ENCODE peak calls at places on chromosomes 3 and 15, in eight cellular contexts. One of them, this sample, is unnamed.

GRCh38 chr3:141126661-141127343 is 75.7 kb downstream of the SPSB4 start:
- DNase-seq in fibroblast of the aortic adventitia: no peak
- DNase-seq in transverse colon: no peak
- DNase-seq in dorsolateral prefrontal cortex: no peak
- DNase-seq in AG09309: no peak
- DNase-seq in lung: peak; percentile 22
- DNase-seq in foreskin fibroblast: no peak
- DNase-seq in MM.1S: no peak
- DNase-seq in this sample: no peak

GRCh38 chr3:101466465-101467309 is 46.3 kb downstream of the SENP7 start:
- DNase-seq in dorsolateral prefrontal cortex: no peak
- DNase-seq in lung: no peak
- DNase-seq in fibroblast of the aortic adventitia: no peak
- DNase-seq in transverse colon: peak; percentile 24
- DNase-seq in MM.1S: no peak
- DNase-seq in foreskin fibroblast: no peak
- DNase-seq in AG09309: no peak
- DNase-seq in this sample: no peak

GRCh38 chr15:52224211-52224610 is 33.0 kb upstream of the GNB5 start:
- DNase-seq in AG09309: no peak
- DNase-seq in transverse colon: no peak
- DNase-seq in dorsolateral prefrontal cortex: no peak
- DNase-seq in lung: no peak
- DNase-seq in MM.1S: no peak
- DNase-seq in foreskin fibroblast: no peak
- DNase-seq in fibroblast of the aortic adventitia: no peak
- DNase-seq in this sample: no peak

GRCh38 chr3:137304313-137305056 is 346.7 kb downstream of the IL20RB start:
- DNase-seq in MM.1S: no peak
- DNase-seq in foreskin fibroblast: no peak
- DNase-seq in transverse colon: no peak
- DNase-seq in dorsolateral prefrontal cortex: no peak
- DNase-seq in AG09309: no peak
- DNase-seq in lung: no peak
- DNase-seq in fibroblast of the aortic adventitia: no peak
- DNase-seq in this sample: no peak

GRCh38 chr15:35665855-35666536 is 120.0 kb upstream of the DPH6 start:
- DNase-seq in AG09309: no peak
- DNase-seq in lung: no peak
- DNase-seq in fibroblast of the aortic adventitia: peak; percentile 38
- DNase-seq in dorsolateral prefrontal cortex: no peak
- DNase-seq in MM.1S: no peak
- DNase-seq in transverse colon: no peak
- DNase-seq in foreskin fibroblast: no peak
- DNase-seq in this sample: no peak

GRCh38 chr3:160400048-160400630 is 689 bp downstream of the SMC4 start:
- DNase-seq in MM.1S: peak; percentile 57
- DNase-seq in AG09309: no peak
- DNase-seq in fibroblast of the aortic adventitia: peak; percentile 69
- DNase-seq in dorsolateral prefrontal cortex: no peak
- DNase-seq in transverse colon: peak; percentile 48
- DNase-seq in lung: peak; percentile 52
- DNase-seq in foreskin fibroblast: peak; percentile 73
- DNase-seq in this sample: no peak

GRCh38 chr3:155963557-155963956 is 93.1 kb downstream of the GMPS start:
- DNase-seq in fibroblast of the aortic adventitia: peak; percentile 58
- DNase-seq in MM.1S: no peak
- DNase-seq in lung: no peak
- DNase-seq in transverse colon: no peak
- DNase-seq in dorsolateral prefrontal cortex: no peak
- DNase-seq in AG09309: no peak
- DNase-seq in foreskin fibroblast: peak; percentile 20
- DNase-seq in this sample: no peak

GRCh38 chr3:193342551-193342950 is 36.0 kb downstream of the ATP13A5 start:
- DNase-seq in lung: no peak
- DNase-seq in MM.1S: no peak
- DNase-seq in AG09309: no peak
- DNase-seq in dorsolateral prefrontal cortex: no peak
- DNase-seq in foreskin fibroblast: no peak
- DNase-seq in fibroblast of the aortic adventitia: no peak
- DNase-seq in transverse colon: no peak
- DNase-seq in this sample: no peak

GRCh38 chr15:41416742-41417417 is at the start of gene RTF1:
- DNase-seq in dorsolateral prefrontal cortex: peak; percentile 91
- DNase-seq in transverse colon: peak; percentile 97
- DNase-seq in fibroblast of the aortic adventitia: peak; percentile 81
- DNase-seq in MM.1S: peak; percentile 93
- DNase-seq in AG09309: peak; percentile 40
- DNase-seq in lung: peak; percentile 92
- DNase-seq in foreskin fibroblast: peak; percentile 97
- DNase-seq in this sample: peak; percentile 32

GRCh38 chr15:90001683-90002427 is 731 bp downstream of the ZNF710 start:
- DNase-seq in AG09309: no peak
- DNase-seq in foreskin fibroblast: peak; percentile 75
- DNase-seq in fibroblast of the aortic adventitia: peak; percentile 67
- DNase-seq in MM.1S: peak; percentile 74
- DNase-seq in dorsolateral prefrontal cortex: no peak
- DNase-seq in transverse colon: peak; percentile 80
- DNase-seq in lung: peak; percentile 59
- DNase-seq in this sample: no peak

GRCh38 chr3:186931487-186932280 is 1.4 kb downstream of the ST6GAL1 start:
- DNase-seq in foreskin fibroblast: peak; percentile 70
- DNase-seq in AG09309: no peak
- DNase-seq in transverse colon: peak; percentile 64
- DNase-seq in dorsolateral prefrontal cortex: peak; percentile 61
- DNase-seq in lung: peak; percentile 73
- DNase-seq in MM.1S: peak; percentile 66
- DNase-seq in fibroblast of the aortic adventitia: peak; percentile 32
- DNase-seq in this sample: no peak

GRCh38 chr15:45522179-45522930 is at the start of gene SLC30A4:
- DNase-seq in fibroblast of the aortic adventitia: peak; percentile 51
- DNase-seq in MM.1S: peak; percentile 69
- DNase-seq in dorsolateral prefrontal cortex: peak; percentile 65
- DNase-seq in transverse colon: peak; percentile 83
- DNase-seq in lung: peak; percentile 56
- DNase-seq in AG09309: no peak
- DNase-seq in foreskin fibroblast: peak; percentile 85
- DNase-seq in this sample: no peak

GRCh38 chr3:57691411-57692133 is 1.3 kb downstream of the DENND6A start:
- DNase-seq in fibroblast of the aortic adventitia: peak; percentile 38
- DNase-seq in lung: no peak
- DNase-seq in AG09309: no peak
- DNase-seq in dorsolateral prefrontal cortex: no peak
- DNase-seq in foreskin fibroblast: no peak
- DNase-seq in MM.1S: no peak
- DNase-seq in transverse colon: no peak
- DNase-seq in this sample: no peak

DNA sequence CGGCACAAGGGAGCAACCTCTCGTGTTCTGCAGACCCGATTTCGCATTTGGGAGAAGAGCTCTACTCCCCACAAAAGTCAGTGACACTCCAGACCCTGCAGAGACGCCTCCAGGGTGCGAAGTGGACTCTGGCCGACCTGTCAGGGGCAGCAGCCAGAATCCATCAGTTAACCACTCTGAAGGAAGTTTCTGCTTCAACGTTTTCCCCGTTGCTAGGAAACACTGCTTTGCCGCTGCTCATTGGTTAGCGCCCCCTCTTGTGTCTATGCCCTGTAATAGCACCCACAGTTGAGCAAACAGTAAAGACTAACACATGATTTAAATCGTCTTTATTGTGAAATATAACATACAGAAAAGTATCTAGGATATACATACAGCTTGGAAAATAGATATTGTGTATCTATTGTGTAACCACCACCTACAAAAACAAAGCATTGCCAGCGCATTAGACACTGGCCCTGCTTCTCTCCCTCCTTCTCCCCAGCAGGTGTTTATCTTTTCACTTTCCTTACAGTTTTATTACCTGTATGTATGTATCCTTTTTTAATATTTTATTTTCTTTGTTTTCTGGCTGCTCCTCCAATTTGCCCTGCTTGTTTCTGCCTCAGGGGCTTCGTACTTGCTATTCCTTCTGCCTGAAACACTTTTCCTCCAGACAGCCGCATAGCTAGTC is 38.9 kb downstream of the TMEM40 start:
- DNase-seq in lung: peak; percentile 85
- DNase-seq in transverse colon: peak; percentile 78
- DNase-seq in foreskin fibroblast: peak; percentile 91
- DNase-seq in MM.1S: peak; percentile 82
- DNase-seq in fibroblast of the aortic adventitia: peak; percentile 85
- DNase-seq in dorsolateral prefrontal cortex: peak; percentile 51
- DNase-seq in AG09309: peak; percentile 49
- DNase-seq in this sample: peak; percentile 77
- H3K4me3 ChIP-seq in lung: no peak overlapping the region
- H3K4me3 ChIP-seq in transverse colon: no peak overlapping the region
- H3K4me3 ChIP-seq in foreskin fibroblast: peak overlapping the region; percentile 64
- H3K4me3 ChIP-seq in MM.1S: peak overlapping the region; percentile 22
- H3K4me3 ChIP-seq in fibroblast of the aortic adventitia: peak overlapping the region; percentile 60
- H3K4me3 ChIP-seq in dorsolateral prefrontal cortex: peak overlapping the region; percentile 37
- H3K4me3 ChIP-seq in AG09309: peak overlapping the region; percentile 28
- H3K4me3 ChIP-seq in this sample: no peak overlapping the region

DNA sequence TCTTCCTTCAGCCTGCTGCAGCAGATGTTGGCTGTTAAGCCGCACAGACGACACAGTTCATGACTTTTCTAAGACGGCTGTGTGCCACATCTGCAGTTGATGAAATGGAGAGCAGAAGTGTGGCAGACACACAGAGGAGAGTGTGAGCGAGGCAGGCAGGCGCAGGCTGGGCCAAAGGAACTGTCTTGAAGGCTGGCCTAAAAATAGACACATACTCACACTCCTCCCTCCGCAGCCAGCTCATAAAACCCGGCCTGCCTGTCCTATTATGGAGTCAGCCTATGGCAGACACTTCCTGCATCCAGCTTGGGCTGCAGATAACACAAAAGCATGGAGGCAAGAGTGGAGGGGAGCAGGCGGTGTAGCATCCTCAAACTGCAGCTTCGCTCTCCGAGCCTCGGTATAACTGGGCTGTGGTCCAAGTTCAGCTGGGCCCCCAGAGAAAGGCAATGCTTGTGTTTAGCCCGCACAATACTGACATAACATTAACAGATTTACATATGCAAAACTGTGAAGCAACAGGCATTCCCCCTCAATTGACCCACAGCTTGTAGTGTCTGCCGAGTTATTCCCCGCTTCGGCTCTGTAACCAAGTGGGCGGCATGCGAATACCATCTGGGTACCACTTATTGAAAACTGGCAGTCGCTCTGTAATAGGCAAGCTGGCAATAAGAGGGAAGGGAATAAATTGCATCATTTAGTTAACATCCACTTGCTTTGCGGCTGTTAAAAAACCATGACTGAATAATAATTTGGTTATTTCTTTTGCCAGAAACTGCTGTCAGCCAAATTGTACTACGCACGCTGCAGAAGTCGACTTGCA is 40.8 kb downstream of the FOXP1 start:
- DNase-seq in dorsolateral prefrontal cortex: peak; percentile 80
- DNase-seq in fibroblast of the aortic adventitia: peak; percentile 96
- DNase-seq in MM.1S: no peak
- DNase-seq in foreskin fibroblast: peak; percentile 97
- DNase-seq in AG09309: peak; percentile 94
- DNase-seq in transverse colon: peak; percentile 85
- DNase-seq in lung: peak; percentile 60
- DNase-seq in this sample: peak; percentile 47
- TF ChIP-seq CTCF in dorsolateral prefrontal cortex: no peak
- TF ChIP-seq CTCF in fibroblast of the aortic adventitia: no peak
- TF ChIP-seq CTCF in MM.1S: no peak
- TF ChIP-seq CTCF in foreskin fibroblast: no peak
- TF ChIP-seq CTCF in AG09309: no peak
- TF ChIP-seq CTCF in transverse colon: no peak
- TF ChIP-seq CTCF in lung: no peak
- TF ChIP-seq CTCF in this sample: no peak

DNA sequence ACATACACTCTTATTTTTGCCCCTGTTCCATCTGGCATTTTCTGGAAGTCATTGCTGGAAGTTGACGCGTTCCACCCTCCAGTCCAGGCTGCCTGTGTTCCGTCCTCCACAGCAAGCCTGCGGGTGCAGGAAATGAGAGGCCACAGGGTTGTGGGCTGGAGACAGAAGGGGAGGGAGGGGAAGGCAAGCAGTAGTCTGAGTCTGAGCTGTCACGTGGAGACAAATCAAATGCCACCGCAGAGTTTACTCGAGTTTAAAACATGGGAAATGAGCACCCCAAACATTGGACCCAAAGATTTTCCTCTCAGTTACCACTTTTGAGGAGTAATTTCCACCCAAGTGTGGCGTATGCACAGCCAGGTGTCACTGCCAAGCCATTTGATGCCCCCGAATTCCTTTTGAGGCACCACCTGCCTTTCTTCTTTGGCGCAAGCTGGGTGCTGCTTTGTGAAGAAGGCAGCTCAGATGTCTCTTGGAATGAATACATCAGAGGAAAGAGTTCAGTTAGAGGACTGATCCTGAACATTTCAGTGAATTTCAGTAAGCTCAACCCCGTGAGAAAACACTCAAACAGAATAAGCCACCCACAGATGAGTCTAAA is 204.0 kb downstream of the UACA start:
- DNase-seq in transverse colon: peak; percentile 51
- DNase-seq in foreskin fibroblast: peak; percentile 52
- DNase-seq in MM.1S: no peak
- DNase-seq in fibroblast of the aortic adventitia: peak; percentile 15
- DNase-seq in lung: peak; percentile 33
- DNase-seq in AG09309: no peak
- DNase-seq in dorsolateral prefrontal cortex: no peak
- DNase-seq in this sample: no peak
- H3K4me3 ChIP-seq in transverse colon: no peak overlapping the region
- H3K4me3 ChIP-seq in foreskin fibroblast: no peak overlapping the region
- H3K4me3 ChIP-seq in MM.1S: no peak overlapping the region
- H3K4me3 ChIP-seq in fibroblast of the aortic adventitia: no peak overlapping the region
- H3K4me3 ChIP-seq in lung: no peak overlapping the region
- H3K4me3 ChIP-seq in AG09309: no peak overlapping the region
- H3K4me3 ChIP-seq in dorsolateral prefrontal cortex: no peak overlapping the region
- H3K4me3 ChIP-seq in this sample: no peak overlapping the region

DNA sequence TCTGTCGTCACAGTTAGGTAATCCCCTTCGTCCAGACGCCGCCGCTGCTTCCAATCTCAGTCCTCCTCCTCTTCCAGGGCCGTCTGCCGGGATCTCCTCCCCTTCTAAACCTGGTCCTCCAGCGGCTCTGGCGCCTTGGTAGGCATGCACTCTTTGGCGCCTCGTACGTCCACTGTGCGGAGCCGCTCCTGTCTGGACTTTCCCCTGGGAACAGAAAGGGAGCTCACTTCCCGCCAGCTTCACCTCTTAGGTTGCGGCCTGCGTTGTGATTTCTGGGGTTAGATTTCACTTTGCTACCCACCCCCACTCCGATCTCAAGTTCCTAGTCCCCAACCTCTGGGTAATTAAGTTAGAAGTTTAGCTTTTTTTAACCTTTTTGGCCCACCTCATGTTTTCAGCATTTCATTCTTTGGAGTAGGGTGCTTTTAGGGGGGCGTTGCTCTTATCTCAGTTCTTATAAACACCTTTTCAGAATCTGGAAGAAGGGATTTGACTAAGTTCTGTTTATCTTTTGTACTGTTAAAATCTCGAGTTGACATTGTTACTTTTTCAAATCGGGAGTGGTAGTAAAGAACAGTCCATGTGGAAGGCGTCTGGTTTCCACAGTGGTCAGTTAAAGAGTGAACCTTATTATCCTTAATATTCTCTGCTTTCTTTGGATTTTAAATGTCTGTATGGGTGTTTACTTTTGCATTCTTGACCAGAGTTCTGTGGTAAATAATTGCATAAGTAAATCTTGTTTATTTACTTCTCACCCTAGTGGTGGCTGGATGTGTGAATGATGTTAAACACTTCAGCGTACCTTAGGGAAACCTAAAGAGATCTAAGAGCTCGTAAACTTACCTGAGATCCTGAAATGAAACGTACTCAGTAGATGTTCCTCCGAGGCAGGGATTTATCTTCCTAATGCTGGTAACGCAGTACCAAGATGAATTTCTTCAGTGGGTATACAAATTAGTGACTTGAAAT is 611 bp downstream of the CTDSPL2 start:
- DNase-seq in fibroblast of the aortic adventitia: peak; percentile 6
- DNase-seq in foreskin fibroblast: no peak
- DNase-seq in MM.1S: peak; percentile 59
- DNase-seq in transverse colon: peak; percentile 69
- DNase-seq in AG09309: peak; percentile 8
- DNase-seq in lung: no peak
- DNase-seq in dorsolateral prefrontal cortex: no peak
- DNase-seq in this sample: no peak
- TF ChIP-seq CTCF in fibroblast of the aortic adventitia: peak; percentile 11
- TF ChIP-seq CTCF in foreskin fibroblast: peak; percentile 6
- TF ChIP-seq CTCF in MM.1S: peak; percentile 23
- TF ChIP-seq CTCF in transverse colon: peak; percentile 39
- TF ChIP-seq CTCF in AG09309: no peak
- TF ChIP-seq CTCF in lung: no peak
- TF ChIP-seq CTCF in dorsolateral prefrontal cortex: no peak
- TF ChIP-seq CTCF in this sample: no peak

This sample was measured in kidney epithelial cell.